ENCODE peak calls at places on chromosome 1, in six cellular contexts. P is mucosa of descending colon, Y is neural crest cell, U is esophagus squamous epithelium, D is heart left ventricle, E is fibroblast of the aortic adventitia. M is an unnamed sample.

GRCh38 chr1:115090547-115090946 is 1.2 kb upstream of the TSPAN2 start:
- DNase-seq in U (no peak), D (peak), P (no peak), Y (no peak), E (no peak), M (no peak)

GRCh38 chr1:26045712-26046312 is at the start of gene SLC30A2:
- DNase-seq in D (no peak), P (peak), Y (no peak), E (no peak), U (no peak), M (no peak)

GRCh38 chr1:109298666-109299086 is 8.1 kb downstream of the MYBPHL start:
- DNase-seq in Y (no peak), D (peak), U (no peak), P (no peak), E (no peak), M (peak)

GRCh38 chr1:22177354-22178003 is 34.6 kb upstream of the WNT4 start:
- DNase-seq in U (no peak), E (no peak), D (no peak), P (no peak), Y (no peak), M (no peak)

GRCh38 chr1:87171199-87171598 is 157.5 kb upstream of the LMO4 start:
- DNase-seq in U (no peak), P (no peak), E (no peak), D (no peak), Y (no peak), M (no peak)

GRCh38 chr1:90726716-90727480 is 9.8 kb upstream of the BARHL2 start:
- DNase-seq in Y (no peak), E (no peak), P (no peak), D (no peak), U (no peak), M (no peak)

GRCh38 chr1:196660912-196661311 is 9.1 kb downstream of the CFH start:
- DNase-seq in U (no peak), P (no peak), Y (no peak), D (no peak), E (peak), M (peak)

GRCh38 chr1:82391712-82392111 is 591.0 kb downstream of the ADGRL2 start:
- DNase-seq in Y (no peak), U (no peak), D (no peak), P (no peak), E (no peak), M (peak)

DNA sequence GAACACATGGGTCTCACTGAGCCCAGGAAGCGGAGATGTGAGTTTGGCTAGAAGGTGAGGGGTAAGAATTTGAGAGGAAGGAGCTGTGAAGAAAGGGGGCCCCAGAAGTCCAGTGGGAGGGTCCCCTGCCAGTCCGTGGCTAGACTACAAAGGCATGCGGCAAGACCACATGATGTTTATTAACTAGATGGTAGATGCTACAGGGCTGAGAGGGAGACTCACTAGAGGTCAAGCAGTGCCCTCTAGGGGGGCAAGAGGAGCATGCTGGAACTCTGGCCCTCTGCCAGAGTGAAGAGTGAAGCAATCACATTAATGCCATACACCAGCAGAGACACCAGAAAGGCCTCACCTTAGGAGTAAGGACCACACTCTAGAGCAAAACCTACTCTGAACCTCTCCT is 12.2 kb downstream of the KIAA0319L start:
- DNase-seq in D (peak), U (no peak), P (no peak), E (peak), Y (no peak), M (peak)
- TF ChIP-seq CTCF in D (peak), U (no peak), P (no peak), E (no peak), Y (peak), M (peak)

DNA sequence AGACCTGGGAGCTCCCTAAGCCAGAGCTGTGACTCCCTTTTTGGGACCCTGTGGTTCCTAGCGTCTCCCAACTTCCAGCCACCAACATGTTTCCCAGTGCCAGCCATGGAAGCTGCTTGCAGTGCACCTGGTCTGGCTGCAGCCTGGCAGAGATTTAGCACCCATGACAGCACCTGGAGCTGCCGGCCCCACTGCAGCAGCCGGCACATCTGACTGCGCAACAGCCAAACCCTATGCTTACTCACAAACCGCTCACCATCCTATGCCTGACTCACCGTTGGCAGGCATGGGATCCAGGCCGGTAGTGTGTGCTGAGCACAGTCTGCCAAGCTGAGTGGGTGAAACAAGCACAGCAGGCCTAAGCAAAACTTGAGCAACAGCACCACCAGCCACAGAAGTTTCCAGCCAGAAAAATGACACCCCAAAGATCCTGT is 435.9 kb upstream of the PRMT6 start:
- DNase-seq in U (no peak), Y (no peak), E (peak), D (no peak), P (no peak), M (peak)
- TF ChIP-seq CTCF in U (no peak), Y (no peak), E (no peak), D (no peak), P (no peak), M (no peak)

GRCh38 chr1:51088474-51088873 is 13.6 kb upstream of the C1orf185 start:
- DNase-seq in Y (no peak), P (no peak), E (peak), U (no peak), D (no peak), M (peak)

DNA sequence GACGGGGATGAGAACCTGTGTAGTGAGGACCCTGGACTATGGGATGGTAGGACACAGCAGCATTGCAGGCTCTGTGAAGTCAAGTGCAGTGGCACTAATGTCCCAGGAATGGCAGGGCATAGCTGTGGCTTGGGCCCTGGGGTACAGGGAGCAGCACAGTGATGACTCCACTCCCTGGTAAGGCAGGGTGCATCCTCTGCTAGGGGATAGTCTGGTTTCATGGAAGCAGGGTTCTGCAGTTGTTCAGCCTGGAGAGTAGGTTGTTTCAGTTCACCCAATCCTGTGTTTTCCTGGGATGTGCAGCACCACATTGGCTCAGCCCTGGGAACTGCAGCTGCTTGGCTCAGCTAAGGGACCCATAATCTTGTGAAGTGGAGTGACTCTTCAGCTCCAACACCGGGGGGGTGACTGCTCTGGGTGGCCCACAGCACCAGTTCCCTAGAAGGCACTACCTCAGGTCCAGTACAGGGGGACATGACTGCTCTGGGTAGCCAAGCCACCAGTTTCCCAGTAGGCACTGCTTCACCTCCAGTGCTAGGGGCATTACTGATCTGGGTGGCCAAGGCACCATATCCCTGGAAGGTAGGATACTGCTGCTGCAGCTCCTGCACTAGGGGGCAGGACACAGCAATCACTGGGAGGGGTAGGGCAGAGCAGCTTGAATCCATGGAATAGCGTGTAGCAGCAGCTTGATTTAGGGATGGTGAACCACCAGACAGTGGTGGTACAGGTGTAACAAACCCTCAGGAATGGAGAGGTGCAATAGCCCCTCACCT is 15.3 kb upstream of the C1orf185 start:
- DNase-seq in D (no peak), P (no peak), E (no peak), Y (no peak), U (no peak), M (no peak)
- TF ChIP-seq CTCF in D (no peak), P (no peak), E (no peak), Y (no peak), U (no peak), M (no peak)

GRCh38 chr1:104878203-104878911 is 1128.7 kb downstream of the AMY1C start:
- DNase-seq in U (no peak), Y (no peak), D (no peak), P (no peak), E (no peak), M (no peak)
- TF ChIP-seq CTCF in U (no peak), Y (peak), D (no peak), P (no peak), E (no peak), M (no peak)

DNA sequence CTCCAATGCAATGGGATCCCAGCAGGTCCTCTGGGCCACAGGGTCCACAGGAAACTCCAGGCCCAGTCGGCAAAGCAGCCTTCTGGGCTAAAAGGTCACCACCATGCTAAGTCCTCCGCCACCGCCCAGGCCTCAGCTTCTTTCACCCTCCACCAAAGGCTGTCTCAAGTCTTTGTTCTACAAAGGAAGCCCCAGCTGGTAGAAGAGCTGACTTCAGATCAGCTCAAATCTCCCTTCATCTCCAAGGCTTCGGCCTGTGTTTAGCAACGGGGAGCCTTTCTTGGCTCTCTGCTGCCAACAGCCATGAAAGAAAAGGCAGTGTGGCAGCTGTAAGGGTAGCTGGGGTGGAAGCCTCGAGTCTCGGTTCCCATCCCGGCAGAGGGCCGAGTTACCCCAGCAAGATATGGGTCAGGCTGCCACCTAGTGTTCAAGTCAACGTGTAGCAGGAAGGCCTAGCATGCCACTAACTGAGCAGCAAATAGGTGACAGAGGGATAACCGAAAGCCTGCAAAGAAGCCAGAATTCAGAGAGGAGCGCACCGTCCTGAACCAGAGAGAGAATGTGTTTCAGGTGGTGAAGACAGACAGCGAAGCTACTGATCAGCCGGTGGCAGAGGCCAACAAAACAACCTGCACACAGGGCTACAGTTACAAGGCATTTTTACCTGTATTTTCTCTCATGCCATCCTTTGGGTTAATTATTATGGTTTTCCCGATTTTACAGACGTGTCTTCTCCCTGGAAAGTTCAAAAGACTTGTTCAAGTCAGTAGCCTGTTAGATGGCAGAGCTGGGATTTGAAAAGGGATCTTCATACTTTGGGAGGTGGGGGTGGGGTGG is 26.8 kb upstream of the CRNN start:
- DNase-seq in P (no peak), U (no peak), Y (no peak), D (peak), E (peak), M (peak)
- TF ChIP-seq CTCF in P (peak), U (peak), Y (peak), D (peak), E (peak), M (peak)

GRCh38 chr1:218259800-218260199 is 25.3 kb upstream of the RRP15 start:
- DNase-seq in Y (no peak), P (no peak), E (no peak), U (no peak), D (no peak), M (peak)
- TF ChIP-seq CTCF in Y (peak), P (no peak), E (no peak), U (no peak), D (no peak), M (peak)

DNA sequence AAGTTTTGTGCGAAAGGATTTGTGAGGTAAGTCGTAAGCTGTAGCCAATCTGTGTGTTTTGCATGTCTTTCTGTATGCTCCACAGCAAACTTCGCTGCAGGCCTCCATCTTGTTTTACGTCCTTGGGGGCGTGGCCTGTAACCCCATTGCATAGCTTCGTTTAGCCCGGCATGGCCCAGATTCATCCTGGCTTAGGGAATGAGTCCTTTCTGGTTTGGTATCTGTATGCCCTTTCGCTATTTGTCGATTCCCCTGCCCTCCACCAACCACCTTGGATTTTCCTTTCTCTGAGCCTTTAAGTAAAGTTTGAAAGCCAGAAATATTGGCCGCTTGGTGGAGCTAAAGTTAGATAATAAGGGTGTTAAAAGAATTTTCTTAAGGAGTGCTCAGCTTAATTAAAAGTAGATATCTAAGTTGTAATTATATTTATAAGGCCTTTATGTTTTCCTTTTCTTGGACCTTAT is 1.1 kb downstream of the THEM4 start:
- DNase-seq in D (no peak), Y (no peak), E (peak), U (no peak), P (no peak), M (peak)
- TF ChIP-seq CTCF in D (no peak), Y (peak), E (peak), U (no peak), P (no peak), M (peak)

DNA sequence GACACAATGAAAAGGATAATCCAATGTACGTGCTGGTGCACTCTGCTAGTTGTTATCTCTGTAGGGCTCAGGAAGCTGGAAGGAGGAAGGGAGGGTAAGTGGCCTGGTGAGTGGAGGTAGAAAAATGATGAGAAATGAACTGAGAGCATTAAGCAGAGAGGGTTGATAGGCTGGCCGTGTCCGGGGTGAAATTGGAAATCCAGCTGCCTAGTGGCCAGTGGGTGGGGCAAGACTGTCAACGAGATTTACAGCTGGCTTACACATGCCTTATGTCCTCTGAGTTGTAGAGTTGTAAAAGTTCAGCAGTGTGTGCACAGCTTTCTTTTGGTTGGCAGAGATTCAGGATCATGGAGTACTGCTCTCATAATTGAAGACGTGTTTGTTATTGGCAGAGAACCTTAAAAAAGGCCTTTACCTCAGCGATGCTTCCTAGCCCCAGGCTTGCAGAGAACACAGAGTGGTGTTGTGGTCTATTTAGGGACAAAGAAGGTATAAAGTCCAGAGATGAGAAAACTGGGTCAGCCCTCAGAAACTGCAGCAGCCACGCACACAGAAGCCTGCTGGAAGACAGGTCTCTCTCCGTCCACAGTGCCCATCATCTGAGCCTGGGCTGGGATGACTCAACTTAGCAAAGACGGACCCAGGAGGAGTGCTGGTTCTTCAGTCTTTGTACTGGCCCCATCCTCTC is 132.4 kb downstream of the EDEM3 start:
- DNase-seq in D (peak), Y (no peak), E (peak), U (no peak), P (peak), M (peak)
- TF ChIP-seq CTCF in D (peak), Y (no peak), E (no peak), U (no peak), P (no peak), M (no peak)

DNA sequence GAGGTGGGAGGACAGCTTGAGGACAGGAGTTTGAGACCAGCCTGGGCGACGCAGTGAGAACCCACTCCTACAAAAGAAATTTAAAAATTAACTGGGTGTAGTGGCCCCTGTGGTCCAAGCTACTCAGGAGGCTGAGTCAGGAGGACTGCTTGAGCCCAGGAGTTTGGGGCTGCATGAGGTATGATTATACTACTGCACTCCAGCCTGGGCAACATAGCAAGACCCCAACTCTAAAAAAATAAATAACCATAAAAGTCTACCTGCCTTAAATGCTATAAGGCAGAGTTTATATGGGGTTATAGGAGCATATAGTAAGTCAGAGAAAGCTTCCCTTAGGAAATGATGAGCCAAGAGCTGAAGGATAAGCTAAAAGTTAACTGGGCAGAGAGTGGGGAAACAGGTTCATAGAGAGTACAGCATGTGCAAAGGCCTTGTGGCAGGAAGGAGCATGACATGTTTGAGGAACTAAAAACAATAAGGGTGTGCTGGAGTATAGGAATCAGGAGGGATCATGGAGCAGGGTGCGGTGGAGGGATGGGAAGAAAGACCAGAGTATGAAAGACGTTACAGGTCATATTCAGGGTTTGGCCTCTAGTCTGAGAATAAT is 68.3 kb downstream of the ADSS2 start:
- DNase-seq in P (no peak), E (no peak), Y (no peak), U (no peak), D (no peak), M (no peak)
- TF ChIP-seq CTCF in P (no peak), E (no peak), Y (peak), U (no peak), D (no peak), M (no peak)